ENCODE peak calls at places on chromosomes 4 and X, in seven cellular contexts. E is heart right ventricle, F is cardiac muscle cell, H is right cardiac atrium, C is suprapubic skin, T is GM12878, P is esophagus squamous epithelium. G is an unnamed sample.

GRCh38 chr4:4837921-4838601 is 21.4 kb upstream of the MSX1 start:
- DNase-seq in E (no peak), F (no peak), H (no peak), C (no peak), T (no peak), P (no peak), G (no peak)

GRCh38 chr4:19693949-19694597 is 557.6 kb upstream of the SLIT2 start:
- DNase-seq in E (peak; percentile 29), F (peak; percentile 35), H (no peak), C (no peak), T (no peak), P (no peak), G (no peak)

GRCh38 chr4:149518471-149518870 is 297.2 kb downstream of the IQCM start:
- DNase-seq in E (no peak), F (no peak), H (no peak), C (no peak), T (no peak), P (no peak), G (no peak)

GRCh38 chr4:93809773-93810172 is 18.8 kb upstream of the ATOH1 start:
- DNase-seq in E (peak; percentile 44), F (no peak), H (peak; percentile 62), C (no peak), T (no peak), P (no peak), G (peak; percentile 36)

GRCh38 chr4:150224896-150225591 is 146.8 kb downstream of the DCLK2 start:
- DNase-seq in E (no peak), F (peak; percentile 63), H (no peak), C (no peak), T (no peak), P (no peak), G (no peak)

GRCh38 chr4:183831026-183831446 is 74.1 kb upstream of the STOX2 start:
- DNase-seq in E (peak; percentile 52), F (peak; percentile 41), H (no peak), C (no peak), T (no peak), P (no peak), G (no peak)

GRCh38 chrX:137684591-137684990 is 118.7 kb downstream of the ZIC3 start:
- DNase-seq in E (no peak), F (no peak), H (no peak), C (no peak), T (no peak), P (no peak), G (no peak)

GRCh38 chrX:15564981-15565579 is 35.7 kb downstream of the ACE2 start:
- DNase-seq in E (peak; percentile 41), F (peak; percentile 81), H (peak; percentile 73), C (peak; percentile 62), T (peak; percentile 9), P (no peak), G (peak; percentile 40)

GRCh38 chr4:98522603-98523395 is 135.6 kb downstream of the TSPAN5 start:
- DNase-seq in E (no peak), F (peak; percentile 75), H (no peak), C (no peak), T (no peak), P (no peak), G (no peak)

GRCh38 chr4:167469436-167469835 is 235.1 kb upstream of the SPOCK3 start:
- DNase-seq in E (no peak), F (no peak), H (no peak), C (no peak), T (no peak), P (no peak), G (no peak)

GRCh38 chrX:11533211-11533651 is 132.5 kb downstream of the ARHGAP6 start:
- DNase-seq in E (peak; percentile 3), F (peak; percentile 81), H (no peak), C (no peak), T (peak; percentile 61), P (no peak), G (no peak)

GRCh38 chr4:881709-882108 is 50.4 kb downstream of the GAK start:
- DNase-seq in E (no peak), F (no peak), H (no peak), C (no peak), T (no peak), P (no peak), G (no peak)

GRCh38 chr4:130849985-130850632 is 1754.2 kb downstream of the C4orf33 start:
- DNase-seq in E (no peak), F (peak; percentile 30), H (no peak), C (no peak), T (no peak), P (no peak), G (no peak)

GRCh38 chr4:98905834-98906233 is 23.1 kb downstream of the EIF4E start:
- DNase-seq in E (no peak), F (no peak), H (no peak), C (no peak), T (no peak), P (no peak), G (no peak)

GRCh38 chrX:18719852-18720251 is 12.4 kb downstream of the PPEF1 start:
- DNase-seq in E (no peak), F (no peak), H (no peak), C (no peak), T (no peak), P (no peak), G (no peak)

GRCh38 chrX:40158036-40158706 is 60.4 kb upstream of the BCOR start:
- DNase-seq in E (no peak), F (no peak), H (peak; percentile 69), C (peak; percentile 66), T (no peak), P (no peak), G (no peak)

GRCh38 chr4:88843067-88843723 is 145.6 kb upstream of the NAP1L5 start:
- DNase-seq in E (no peak), F (no peak), H (no peak), C (no peak), T (no peak), P (no peak), G (no peak)

GRCh38 chr4:75048208-75048879 is 115.4 kb downstream of the PARM1 start:
- DNase-seq in E (no peak), F (no peak), H (no peak), C (no peak), T (no peak), P (no peak), G (no peak)

GRCh38 chrX:130539721-130540321 is 138.0 kb downstream of the RBMX2 start:
- DNase-seq in E (peak; percentile 17), F (peak; percentile 68), H (peak; percentile 45), C (no peak), T (no peak), P (no peak), G (peak; percentile 18)

GRCh38 chr4:125433453-125433852 is 118.7 kb downstream of the FAT4 start:
- DNase-seq in E (no peak), F (peak; percentile 93), H (no peak), C (no peak), T (no peak), P (no peak), G (no peak)

GRCh38 chrX:10110984-10111363 is 45.8 kb upstream of the CLCN4 start:
- DNase-seq in E (no peak), F (no peak), H (no peak), C (no peak), T (peak; percentile 59), P (no peak), G (no peak)

DNA sequence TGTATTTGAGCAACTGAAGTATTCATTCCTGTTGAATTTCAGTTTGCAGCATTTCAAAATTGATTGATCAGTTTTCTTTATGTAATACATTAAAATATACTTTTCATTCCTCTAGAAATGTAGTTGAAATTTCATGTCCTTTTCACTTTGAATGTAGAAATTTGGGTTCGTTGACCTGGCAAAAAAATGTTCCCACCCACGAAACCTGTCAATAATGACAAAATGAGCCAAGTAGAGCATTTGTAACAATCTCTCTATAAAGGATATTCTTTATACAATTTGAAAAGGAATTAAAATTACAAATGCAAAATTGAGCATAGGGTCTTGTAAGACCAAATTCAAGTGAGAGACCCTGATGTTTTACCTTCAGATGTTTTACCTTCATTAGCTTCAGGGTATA is 283.9 kb downstream of the ANKRD50 start:
- DNase-seq in E (no peak), F (no peak), H (no peak), C (no peak), T (no peak), P (no peak), G (no peak)
- H3K4me1 ChIP-seq in E (no peaks in the 10 kb centered on the region), F (no peaks in the 10 kb centered on the region), H (peaks cover 1% of the 10 kb centered on the region), C (peaks cover 3% of the 10 kb centered on the region), T (no peaks in the 10 kb centered on the region), P (no peaks in the 10 kb centered on the region), G (peaks cover 15% of the 10 kb centered on the region)

DNA sequence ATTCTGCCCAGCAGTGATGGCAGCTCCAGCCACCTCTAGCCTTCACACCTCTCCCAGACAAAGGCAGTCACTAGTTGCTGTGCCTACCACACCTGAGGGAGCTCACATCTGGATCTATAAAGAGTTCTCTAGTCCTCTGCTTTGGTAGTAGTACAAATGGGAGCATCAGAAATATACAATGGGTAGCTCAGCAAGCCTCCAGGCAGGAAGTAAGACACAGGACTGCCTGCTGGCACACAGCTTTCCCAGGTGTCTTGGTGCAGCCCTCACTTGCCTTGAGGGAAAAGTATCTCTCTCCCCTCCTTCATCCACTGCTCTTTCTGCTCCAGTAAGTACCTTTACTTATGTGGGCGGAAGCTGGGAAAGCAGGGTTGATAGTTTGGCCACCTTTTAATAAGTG is 212.9 kb upstream of the SLC7A11 start:
- DNase-seq in E (no peak), F (no peak), H (no peak), C (no peak), T (no peak), P (no peak), G (no peak)
- H3K27ac ChIP-seq in E (no peak overlapping the region), F (no peak overlapping the region), H (no peak overlapping the region), C (no peak overlapping the region), T (no peak overlapping the region), P (no peak overlapping the region), G (no peak overlapping the region)

GRCh38 chr4:169342906-169343560 is 72.3 kb upstream of the SH3RF1 start:
- DNase-seq in E (no peak), F (no peak), H (no peak), C (no peak), T (no peak), P (no peak), G (no peak)

GRCh38 chr4:169342159-169342865 is 71.6 kb upstream of the SH3RF1 start:
- DNase-seq in E (no peak), F (no peak), H (no peak), C (no peak), T (no peak), P (no peak), G (no peak)

GRCh38 chr4:169340834-169341233 is 70.1 kb upstream of the SH3RF1 start:
- DNase-seq in E (no peak), F (no peak), H (no peak), C (no peak), T (no peak), P (no peak), G (no peak)

GRCh38 chr4:169338246-169338645 is 67.5 kb upstream of the SH3RF1 start:
- DNase-seq in E (no peak), F (no peak), H (no peak), C (no peak), T (no peak), P (no peak), G (no peak)

GRCh38 chr4:169341490-169341889 is 70.7 kb upstream of the SH3RF1 start:
- DNase-seq in E (no peak), F (peak; percentile 67), H (no peak), C (no peak), T (peak; percentile 62), P (no peak), G (no peak)
- H3K4me1 ChIP-seq in E (no peaks in the 10 kb centered on the region), F (no peaks in the 10 kb centered on the region), H (no peaks in the 10 kb centered on the region), C (no peaks in the 10 kb centered on the region), T (peaks cover 13% of the 10 kb centered on the region), P (no peaks in the 10 kb centered on the region), G (no peaks in the 10 kb centered on the region)

DNA sequence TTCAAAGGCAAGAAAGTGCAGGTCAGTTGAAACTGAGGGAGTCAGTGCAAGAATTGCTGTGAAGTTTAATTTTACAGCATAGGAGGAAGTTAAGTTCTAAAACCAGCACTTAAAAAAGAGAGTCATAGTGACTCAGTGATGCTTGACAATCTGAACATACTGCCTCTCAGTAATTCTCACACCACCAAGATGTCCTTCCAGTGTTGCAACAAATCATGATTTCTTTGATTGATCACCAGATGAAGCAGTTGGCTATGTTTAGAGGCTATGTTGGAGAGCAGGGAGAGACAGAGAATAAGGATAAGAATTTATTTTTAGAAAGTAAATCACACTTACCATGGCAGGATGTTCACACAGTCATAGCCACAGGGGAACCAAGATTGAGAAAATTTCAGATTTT is 13.2 kb downstream of the TRIM2 start:
- DNase-seq in E (no peak), F (no peak), H (no peak), C (no peak), T (no peak), P (no peak), G (no peak)
- H3K27ac ChIP-seq in E (no peak overlapping the region), F (no peak overlapping the region), H (no peak overlapping the region), C (no peak overlapping the region), T (no peak overlapping the region), P (no peak overlapping the region), G (no peak overlapping the region)

G was measured in left ventricle myocardium inferior.